ENCODE peak calls at places on chromosomes 6 and 20, in seven cellular contexts. K is GM06990, F is Panc1, E is MM.1S, A is foreskin fibroblast, O is gastrocnemius medialis, J is A549. Z is an unnamed sample.

GRCh38 chr6:107698146-107698545 is 126.0 kb downstream of the SCML4 start:
- DNase-seq in K (no peak), F (no peak), E (no peak), A (peak; percentile 94), O (no peak), J (no peak), Z (no peak)

GRCh38 chr6:404685-405423 is 13.3 kb downstream of the IRF4 start:
- DNase-seq in K (no peak), F (no peak), E (no peak), A (no peak), O (no peak), J (no peak), Z (no peak)

GRCh38 chr20:3744037-3744436 is 11.6 kb downstream of the HSPA12B start:
- DNase-seq in K (no peak), F (no peak), E (no peak), A (no peak), O (no peak), J (no peak), Z (no peak)

GRCh38 chr6:12578751-12579150 is 137.8 kb upstream of the PHACTR1 start:
- DNase-seq in K (no peak), F (no peak), E (no peak), A (no peak), O (no peak), J (peak; percentile 30), Z (no peak)

GRCh38 chr20:24738981-24739633 is 210.0 kb upstream of the CST7 start:
- DNase-seq in K (no peak), F (no peak), E (peak; percentile 60), A (no peak), O (no peak), J (no peak), Z (no peak)

GRCh38 chr20:15278041-15278440 is 940.6 kb upstream of the FLRT3 start:
- DNase-seq in K (no peak), F (no peak), E (no peak), A (no peak), O (no peak), J (no peak), Z (no peak)

GRCh38 chr6:139308936-139309603 is 17.3 kb upstream of the TXLNB start:
- DNase-seq in K (no peak), F (no peak), E (no peak), A (peak; percentile 90), O (no peak), J (no peak), Z (no peak)

GRCh38 chr6:29647927-29648642 is 8.8 kb upstream of the MOG start:
- DNase-seq in K (no peak), F (no peak), E (peak; percentile 33), A (peak; percentile 31), O (no peak), J (peak; percentile 43), Z (no peak)

GRCh38 chr6:20402181-20403079 is 751 bp downstream of the E2F3 start:
- DNase-seq in K (peak; percentile 57), F (no peak), E (peak; percentile 30), A (no peak), O (peak; percentile 25), J (peak; percentile 70), Z (peak; percentile 46)

GRCh38 chr20:64053841-64054661 is 4.6 kb upstream of the SOX18 start:
- DNase-seq in K (no peak), F (no peak), E (no peak), A (no peak), O (no peak), J (peak; percentile 68), Z (no peak)
- TF ChIP-seq CTCF in K (peak; percentile 48), F (peak; percentile 72), E (peak; percentile 21), A (peak; percentile 4), O (no peak), J (peak; percentile 19), Z (peak; percentile 32)

GRCh38 chr20:50193169-50193850 is 2.7 kb downstream of the CEBPB start:
- DNase-seq in K (no peak), F (no peak), E (no peak), A (no peak), O (peak; percentile 64), J (no peak), Z (no peak)

GRCh38 chr20:50191065-50191565 is 485 bp downstream of the CEBPB start:
- DNase-seq in K (peak; percentile 75), F (no peak), E (peak; percentile 61), A (no peak), O (peak; percentile 46), J (no peak), Z (no peak)

GRCh38 chr20:50192364-50193168 is 1.9 kb downstream of the CEBPB start:
- DNase-seq in K (peak; percentile 71), F (no peak), E (peak; percentile 85), A (peak; percentile 59), O (peak; percentile 90), J (peak; percentile 92), Z (peak; percentile 64)

GRCh38 chr20:50190251-50191064 is at the start of gene CEBPB:
- DNase-seq in K (peak; percentile 79), F (no peak), E (peak; percentile 70), A (peak; percentile 89), O (peak; percentile 94), J (peak; percentile 93), Z (peak; percentile 95)

DNA sequence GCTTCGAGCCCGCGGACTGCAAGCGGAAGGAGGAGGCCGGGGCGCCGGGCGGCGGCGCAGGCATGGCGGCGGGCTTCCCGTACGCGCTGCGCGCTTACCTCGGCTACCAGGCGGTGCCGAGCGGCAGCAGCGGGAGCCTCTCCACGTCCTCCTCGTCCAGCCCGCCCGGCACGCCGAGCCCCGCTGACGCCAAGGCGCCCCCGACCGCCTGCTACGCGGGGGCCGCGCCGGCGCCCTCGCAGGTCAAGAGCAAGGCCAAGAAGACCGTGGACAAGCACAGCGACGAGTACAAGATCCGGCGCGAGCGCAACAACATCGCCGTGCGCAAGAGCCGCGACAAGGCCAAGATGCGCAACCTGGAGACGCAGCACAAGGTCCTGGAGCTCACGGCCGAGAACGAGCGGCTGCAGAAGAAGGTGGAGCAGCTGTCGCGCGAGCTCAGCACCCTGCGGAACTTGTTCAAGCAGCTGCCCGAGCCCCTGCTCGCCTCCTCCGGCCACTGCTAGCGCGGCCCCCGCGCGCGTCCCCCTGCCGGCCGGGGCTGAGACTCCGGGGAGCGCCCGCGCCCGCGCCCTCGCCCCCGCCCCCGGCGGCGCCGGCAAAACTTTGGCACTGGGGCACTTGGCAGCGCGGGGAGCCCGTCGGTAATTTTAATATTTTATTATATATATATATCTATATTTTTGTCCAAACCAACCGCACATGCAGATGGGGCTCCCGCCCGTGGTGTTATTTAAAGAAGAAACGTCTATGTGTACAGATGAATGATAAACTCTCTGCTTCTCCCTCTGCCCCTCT is 1.1 kb downstream of the CEBPB start:
- DNase-seq in K (peak; percentile 81), F (no peak), E (peak; percentile 67), A (no peak), O (peak; percentile 46), J (peak; percentile 75), Z (peak; percentile 68)
- TF ChIP-seq CTCF in K (peak; percentile 17), F (no peak), E (peak; percentile 22), A (no peak), O (peak; percentile 51), J (no peak), Z (peak; percentile 69)

DNA sequence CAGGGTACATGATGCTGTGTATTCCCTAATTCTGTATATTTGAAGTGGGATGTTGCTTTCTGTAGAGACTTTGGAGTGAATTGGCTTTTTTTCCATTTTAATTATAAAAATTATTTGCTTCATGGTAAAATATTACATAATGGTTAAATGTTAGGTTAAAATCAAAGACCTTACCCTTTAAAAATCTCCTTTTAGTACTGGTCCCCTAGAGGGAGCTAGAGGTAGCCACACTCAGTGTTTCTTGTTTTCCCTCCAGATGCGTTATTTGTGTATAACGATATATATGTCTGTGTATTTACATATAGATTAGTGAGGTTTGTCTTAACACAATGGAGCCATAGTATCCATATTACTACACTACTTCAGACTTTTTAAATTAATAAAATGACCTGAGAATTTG is 146.7 kb downstream of the PLCB4 start:
- DNase-seq in K (no peak), F (no peak), E (no peak), A (no peak), O (no peak), J (peak; percentile 33), Z (no peak)
- TF ChIP-seq CTCF in K (peak; percentile 66), F (peak; percentile 15), E (no peak), A (peak; percentile 33), O (no peak), J (peak; percentile 55), Z (peak; percentile 45)

GRCh38 chr6:127464881-127465459 is 5.8 kb upstream of the KIAA0408 start:
- DNase-seq in K (no peak), F (peak; percentile 52), E (peak; percentile 60), A (peak; percentile 61), O (peak; percentile 63), J (peak; percentile 58), Z (peak; percentile 44)

GRCh38 chr6:127464161-127464880 is 5.1 kb upstream of the KIAA0408 start:
- DNase-seq in K (no peak), F (no peak), E (no peak), A (peak; percentile 64), O (peak; percentile 19), J (no peak), Z (no peak)

GRCh38 chr6:127471379-127472255 is 12.4 kb upstream of the KIAA0408 start:
- DNase-seq in K (no peak), F (no peak), E (no peak), A (no peak), O (no peak), J (no peak), Z (no peak)

GRCh38 chr6:127466416-127466815 is 7.2 kb upstream of the KIAA0408 start:
- DNase-seq in K (no peak), F (no peak), E (no peak), A (no peak), O (no peak), J (no peak), Z (no peak)

DNA sequence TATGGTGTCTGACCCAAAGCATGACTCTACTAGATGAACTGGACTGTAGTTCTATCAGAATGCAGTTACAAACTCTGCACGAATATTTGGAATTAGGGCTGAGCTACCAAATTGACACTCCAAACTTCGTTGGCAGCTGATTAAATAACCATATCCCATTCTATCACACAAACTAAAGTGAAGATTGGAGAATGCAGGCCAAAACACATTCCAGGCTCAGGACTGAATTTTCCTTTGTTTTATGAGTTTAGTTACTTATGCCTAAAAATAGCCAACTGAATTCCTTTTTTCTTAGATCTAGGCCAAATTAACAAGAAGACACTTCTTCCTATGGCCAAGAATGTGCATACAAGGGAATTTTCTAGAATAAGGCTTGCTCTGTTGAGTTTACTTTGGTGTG is 9.7 kb upstream of the KIAA0408 start:
- DNase-seq in K (no peak), F (no peak), E (no peak), A (no peak), O (no peak), J (no peak), Z (no peak)
- TF ChIP-seq CTCF in K (no peak), F (no peak), E (no peak), A (no peak), O (no peak), J (no peak), Z (no peak)

GRCh38 chr6:11486486-11486885 is 51.1 kb upstream of the TMEM170B start:
- DNase-seq in K (no peak), F (no peak), E (no peak), A (no peak), O (no peak), J (no peak), Z (no peak)
- TF ChIP-seq CTCF in K (no peak), F (no peak), E (no peak), A (no peak), O (no peak), J (no peak), Z (no peak)

DNA sequence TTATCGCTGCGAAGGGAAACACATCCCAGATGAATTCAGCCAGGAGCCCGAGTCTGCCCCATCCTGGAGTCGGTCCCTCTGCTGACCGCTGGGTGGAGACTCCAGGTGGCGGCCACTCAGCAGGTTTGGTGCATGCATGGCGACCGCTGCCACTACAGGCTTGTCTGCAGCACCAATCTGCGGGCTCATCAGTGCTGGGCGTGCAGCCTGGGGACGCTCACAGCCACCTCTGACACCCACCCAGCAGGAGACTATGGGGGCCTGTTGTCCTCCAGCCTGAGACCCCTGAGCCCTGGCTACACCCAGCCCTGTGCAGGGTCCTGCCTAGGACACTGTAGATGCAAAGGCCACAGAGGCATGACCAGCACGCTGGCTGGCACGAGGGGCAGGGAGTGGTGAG is 40.5 kb upstream of the GATA5 start:
- DNase-seq in K (no peak), F (no peak), E (no peak), A (no peak), O (no peak), J (peak; percentile 64), Z (no peak)
- TF ChIP-seq CTCF in K (no peak), F (peak; percentile 92), E (peak; percentile 19), A (no peak), O (no peak), J (peak; percentile 55), Z (peak; percentile 53)